ENCODE peak calls at places on chromosomes 1 and 21, in five cellular contexts. P, F, L, O and M are unnamed samples.

GRCh38 chr1:100866041-100866900 is 28.4 kb downstream of the EXTL2 start:
- DNase-seq in O (no peak), L (peak), F (peak), P (peak), M (no peak)

GRCh38 chr21:33789697-33790096 is 125.9 kb downstream of the ATP5PO start:
- DNase-seq in P (no peak), F (peak), O (no peak), L (no peak), M (no peak)

GRCh38 chr1:221824025-221824424 is 82.1 kb upstream of the DUSP10 start:
- DNase-seq in P (no peak), F (peak), O (no peak), L (no peak), M (no peak)

GRCh38 chr1:56285554-56286402 is 293.6 kb downstream of the PLPP3 start:
- DNase-seq in L (no peak), P (no peak), F (peak), O (no peak), M (no peak)

GRCh38 chr1:55067022-55067781 is 27.9 kb downstream of the PCSK9 start:
- DNase-seq in O (no peak), F (no peak), P (no peak), L (no peak), M (no peak)

GRCh38 chr1:180135535-180135934 is 19.1 kb upstream of the QSOX1 start:
- DNase-seq in L (no peak), O (no peak), F (no peak), P (no peak), M (no peak)

GRCh38 chr1:182446033-182446669 is 3.8 kb upstream of the RGSL1 start:
- DNase-seq in L (peak), P (peak), F (peak), O (peak), M (peak)

GRCh38 chr21:21714396-21714795 is 716.2 kb downstream of the NCAM2 start:
- DNase-seq in O (no peak), P (no peak), L (peak), F (peak), M (no peak)

GRCh38 chr1:246302671-246303317 is 204.3 kb downstream of the SMYD3 start:
- DNase-seq in F (peak), O (no peak), L (no peak), P (no peak), M (no peak)

GRCh38 chr1:158045639-158046038 is 52.2 kb downstream of the KIRREL1 start:
- DNase-seq in L (no peak), P (peak), O (no peak), F (peak), M (no peak)

GRCh38 chr1:201715801-201716741 is 112.9 kb upstream of the IPO9 start:
- DNase-seq in P (no peak), L (no peak), F (no peak), O (no peak), M (no peak)

GRCh38 chr1:220991959-220992704 is 112.9 kb downstream of the HLX start:
- DNase-seq in L (no peak), P (peak), O (no peak), F (no peak), M (no peak)

GRCh38 chr1:67652800-67653199 is 32.2 kb upstream of the GADD45A start:
- DNase-seq in F (peak), L (peak), P (no peak), O (no peak), M (peak)

GRCh38 chr1:63713627-63714481 is 60.0 kb upstream of the ROR1 start:
- DNase-seq in F (peak), O (no peak), P (no peak), L (peak), M (no peak)

GRCh38 chr1:207470927-207471326 is 16.8 kb downstream of the CR2 start:
- DNase-seq in L (no peak), F (no peak), P (no peak), O (no peak), M (no peak)

GRCh38 chr21:23633447-23633846 is 1973.8 kb downstream of the MRPL39 start:
- DNase-seq in F (no peak), P (no peak), O (no peak), L (no peak), M (no peak)

GRCh38 chr1:75423616-75424015 is 187.3 kb downstream of the SLC44A5 start:
- DNase-seq in P (no peak), L (no peak), O (no peak), F (no peak), M (peak)

GRCh38 chr21:35575280-35575915 is 484.9 kb downstream of the SETD4 start:
- DNase-seq in P (no peak), L (no peak), F (peak), O (no peak), M (no peak)

GRCh38 chr1:213884402-213884801 is 103.4 kb upstream of the PROX1 start:
- DNase-seq in P (no peak), L (no peak), F (no peak), O (no peak), M (no peak)

GRCh38 chr1:26829214-26829911 is 2.9 kb downstream of the ZDHHC18 start:
- DNase-seq in O (no peak), L (no peak), F (no peak), P (no peak), M (no peak)